ENCODE peak calls at places on chromosome 2, in eight cellular contexts. S is NCI-H774, H is 8988T, F is epithelial cell of prostate, M is GM23248, G is tibial artery, J is bronchial epithelial cell, N is kidney tubule cell. T is an unnamed sample.
A peak's percentile ranks its signal among the peaks of the same experiment; 100 is the strongest.

GRCh38 chr2:174914894-174915760 is 90.1 kb downstream of the CHN1 start:
- DNase-seq in S (peak; percentile 9), H (no peak), F (no peak), M (no peak), G (no peak), J (no peak), N (no peak), T (peak; percentile 75)

GRCh38 chr2:55165567-55165966 is 66.5 kb downstream of the CLHC1 start:
- DNase-seq in S (no peak), H (no peak), F (no peak), M (peak; percentile 89), G (no peak), J (peak; percentile 18), N (peak; percentile 83), T (peak; percentile 67)

GRCh38 chr2:135299656-135300244 is 231.3 kb downstream of the ZRANB3 start:
- DNase-seq in S (no peak), H (no peak), F (no peak), M (peak; percentile 45), G (no peak), J (peak; percentile 65), N (peak; percentile 30), T (peak; percentile 7)

GRCh38 chr2:234512884-234513669 is 16.2 kb upstream of the ARL4C start:
- DNase-seq in S (peak; percentile 36), H (no peak), F (no peak), M (peak; percentile 56), G (no peak), J (no peak), N (no peak), T (no peak)

GRCh38 chr2:28407131-28407975 is 14.7 kb downstream of the FOSL2 start:
- DNase-seq in S (no peak), H (no peak), F (no peak), M (no peak), G (peak; percentile 63), J (no peak), N (no peak), T (no peak)

GRCh38 chr2:113041871-113042270 is 10.8 kb downstream of the IL36B start:
- DNase-seq in S (no peak), H (no peak), F (no peak), M (no peak), G (no peak), J (peak; percentile 59), N (peak; percentile 19), T (no peak)

GRCh38 chr2:187617925-187618324 is 63.7 kb upstream of the TFPI start:
- DNase-seq in S (no peak), H (no peak), F (no peak), M (no peak), G (no peak), J (no peak), N (no peak), T (no peak)

GRCh38 chr2:136005462-136006205 is 20.2 kb upstream of the DARS1 start:
- DNase-seq in S (peak; percentile 17), H (no peak), F (no peak), M (no peak), G (no peak), J (no peak), N (peak; percentile 74), T (no peak)

GRCh38 chr2:176098366-176099158 is 1.0 kb upstream of the HOXD12 start:
- DNase-seq in S (peak; percentile 42), H (no peak), F (no peak), M (peak; percentile 53), G (no peak), J (no peak), N (no peak), T (no peak)

GRCh38 chr2:88857951-88858406 is 166.5 kb downstream of the RPIA start:
- DNase-seq in S (no peak), H (no peak), F (no peak), M (no peak), G (no peak), J (no peak), N (peak; percentile 93), T (no peak)

GRCh38 chr2:241314181-241314932 is 1.1 kb downstream of the HDLBP start:
- DNase-seq in S (no peak), H (no peak), F (no peak), M (peak; percentile 76), G (no peak), J (peak; percentile 39), N (peak; percentile 69), T (peak; percentile 71)

GRCh38 chr2:35783723-35784122 is 571.9 kb upstream of the CRIM1 start:
- DNase-seq in S (no peak), H (no peak), F (peak; percentile 16), M (no peak), G (no peak), J (peak; percentile 82), N (peak; percentile 44), T (no peak)